ENCODE peak calls at places on chromosomes 1 and 21, in six cellular contexts. F, V, H, A, Z and S are unnamed samples.
A peak's percentile ranks its signal among the peaks of the same experiment; 100 is the strongest.

GRCh38 chr1:20327467-20327866 is 36.8 kb downstream of the VWA5B1 start:
- DNase-seq in F (no peak), V (no peak), H (no peak), A (no peak), Z (no peak), S (no peak)

GRCh38 chr1:168767885-168768584 is 39.0 kb upstream of the DPT start:
- DNase-seq in F (no peak), V (peak; percentile 2), H (peak; percentile 13), A (no peak), Z (no peak), S (no peak)

GRCh38 chr21:44778499-44778911 is 23.1 kb downstream of the UBE2G2 start:
- DNase-seq in F (no peak), V (no peak), H (no peak), A (no peak), Z (no peak), S (peak; percentile 14)

GRCh38 chr21:20004353-20004752 is 993.9 kb upstream of the NCAM2 start:
- DNase-seq in F (no peak), V (no peak), H (peak; percentile 74), A (no peak), Z (no peak), S (peak; percentile 23)

GRCh38 chr1:226653311-226653921 is 85.7 kb downstream of the ITPKB start:
- DNase-seq in F (no peak), V (no peak), H (no peak), A (no peak), Z (no peak), S (no peak)

GRCh38 chr1:184482113-184482512 is 95.3 kb downstream of the C1orf21 start:
- DNase-seq in F (no peak), V (peak; percentile 44), H (peak; percentile 33), A (no peak), Z (no peak), S (no peak)

GRCh38 chr1:92899780-92900179 is 61.5 kb downstream of the DIPK1A start:
- DNase-seq in F (no peak), V (no peak), H (no peak), A (no peak), Z (peak; percentile 80), S (no peak)

GRCh38 chr1:218785928-218786327 is 387.8 kb upstream of the LYPLAL1 start:
- DNase-seq in F (no peak), V (peak; percentile 29), H (no peak), A (no peak), Z (no peak), S (no peak)

GRCh38 chr1:52403566-52404115 is 582 bp downstream of the ORC1 start:
- DNase-seq in F (no peak), V (peak; percentile 84), H (peak; percentile 88), A (peak; percentile 26), Z (peak; percentile 82), S (peak; percentile 87)

GRCh38 chr1:247077234-247077633 is 1.4 kb downstream of the ZNF670 start:
- DNase-seq in F (no peak), V (peak; percentile 22), H (no peak), A (no peak), Z (no peak), S (no peak)

GRCh38 chr1:39346876-39347275 is 142.4 kb downstream of the MACF1 start:
- DNase-seq in F (no peak), V (no peak), H (no peak), A (no peak), Z (no peak), S (no peak)
- H3K4ac ChIP-seq in F (no peak overlapping the region), V (peak overlapping the region; percentile 2), H (no peak overlapping the region), A (no peak overlapping the region), Z (no peak overlapping the region), S (no peak overlapping the region)

GRCh38 chr1:155698382-155699038 is 9.6 kb downstream of the DAP3 start:
- DNase-seq in F (peak; percentile 33), V (peak; percentile 71), H (peak; percentile 56), A (no peak), Z (peak; percentile 85), S (peak; percentile 11)
- H3K4me3 ChIP-seq in F (no peak overlapping the region), V (no peak overlapping the region), H (peak overlapping the region; percentile 20), A (no peak overlapping the region), Z (no peak overlapping the region), S (no peak overlapping the region)

DNA sequence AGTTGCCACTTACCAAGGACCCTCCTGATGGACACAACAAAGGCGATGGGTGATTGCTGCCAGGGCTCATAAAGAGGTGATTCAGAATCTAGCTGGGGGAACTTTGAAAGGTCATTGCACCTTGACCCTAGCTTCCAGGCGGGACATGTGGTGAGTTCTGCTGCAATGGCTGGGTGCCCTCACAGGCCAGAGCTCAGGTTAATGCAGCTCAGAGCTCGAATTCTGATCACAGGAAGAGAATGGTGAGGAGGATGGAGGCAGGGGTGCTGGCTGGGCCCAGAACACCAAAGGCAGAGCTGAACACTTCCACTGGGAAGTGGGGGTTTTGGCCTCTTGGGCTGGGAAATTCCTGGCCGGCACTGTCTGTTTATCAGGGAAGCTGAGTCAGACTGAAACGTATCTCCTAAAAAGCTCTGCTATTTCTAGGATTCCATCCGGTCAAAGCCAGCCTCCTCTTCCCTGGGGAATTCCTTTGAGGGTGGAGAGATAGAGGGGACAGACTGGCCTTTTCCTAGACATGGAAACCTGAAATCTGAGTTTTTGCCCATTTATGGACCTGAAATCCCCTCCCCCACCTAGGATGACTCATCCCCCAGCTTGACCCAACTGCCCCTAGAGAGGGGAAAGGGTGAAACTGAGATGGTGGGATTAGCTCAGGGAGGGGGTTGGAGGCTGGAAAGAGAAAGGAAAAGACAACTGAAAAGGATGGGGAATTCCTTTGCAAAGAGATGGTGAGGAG is 27.2 kb downstream of the NUAK2 start:
- DNase-seq in F (peak; percentile 56), V (peak; percentile 99), H (peak; percentile 99), A (peak; percentile 86), Z (peak; percentile 94), S (peak; percentile 97)
- H3K4ac ChIP-seq in F (peak overlapping the region; percentile 72), V (peak overlapping the region; percentile 99), H (peak overlapping the region; percentile 99), A (peak overlapping the region; percentile 56), Z (peak overlapping the region; percentile 77), S (peak overlapping the region; percentile 95)

GRCh38 chr1:244447552-244447951 is 4.2 kb downstream of the ADSS2 start:
- DNase-seq in F (no peak), V (no peak), H (no peak), A (no peak), Z (no peak), S (no peak)

GRCh38 chr1:244444854-244445253 is 6.9 kb downstream of the ADSS2 start:
- DNase-seq in F (no peak), V (no peak), H (peak; percentile 24), A (no peak), Z (no peak), S (peak; percentile 49)

GRCh38 chr1:244447024-244447423 is 4.7 kb downstream of the ADSS2 start:
- DNase-seq in F (no peak), V (no peak), H (no peak), A (no peak), Z (no peak), S (no peak)

GRCh38 chr1:244442850-244443249 is 8.9 kb downstream of the ADSS2 start:
- DNase-seq in F (no peak), V (no peak), H (no peak), A (no peak), Z (no peak), S (no peak)

DNA sequence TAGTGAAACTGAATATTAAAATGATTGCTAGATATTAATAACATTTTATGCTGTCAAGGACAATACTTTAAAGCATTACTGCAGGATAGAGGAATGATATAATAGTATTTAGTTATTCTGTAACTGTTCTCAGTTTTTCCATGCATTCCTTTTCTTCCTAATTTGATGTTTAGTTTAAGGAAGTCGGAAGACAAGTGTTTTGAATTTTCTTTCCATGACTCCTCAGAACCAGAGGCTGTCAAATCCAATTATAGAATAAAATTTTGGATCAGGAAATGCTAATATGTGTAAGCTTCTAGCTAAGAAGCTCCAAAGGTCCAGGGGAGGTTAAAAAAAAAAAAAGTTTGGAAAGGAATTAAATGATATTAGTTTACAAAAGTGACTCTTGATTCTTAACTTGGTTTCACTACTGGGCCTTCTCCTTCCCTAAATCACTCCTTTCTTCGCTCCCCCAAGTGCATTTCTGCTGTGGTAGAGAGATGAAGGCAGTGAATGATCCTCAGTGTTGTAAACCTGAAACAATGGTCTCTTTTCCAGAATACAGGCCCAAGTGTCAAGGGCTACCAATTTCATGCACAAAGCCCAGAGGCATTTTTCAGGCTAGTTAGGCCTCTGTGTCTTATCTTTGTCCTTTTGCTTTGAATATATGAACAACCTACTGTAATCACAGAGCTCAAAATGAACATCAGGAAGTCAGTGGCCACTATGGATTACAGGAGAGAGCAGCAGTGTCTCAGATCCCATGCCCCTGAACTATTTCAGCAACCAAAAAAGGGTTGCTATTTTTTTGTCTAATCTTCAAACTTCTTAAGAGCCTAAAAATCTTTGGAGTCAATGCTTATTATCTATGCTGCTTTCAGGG is 6.2 kb downstream of the ADSS2 start:
- DNase-seq in F (no peak), V (peak; percentile 17), H (peak; percentile 27), A (no peak), Z (no peak), S (no peak)
- H3K4me3 ChIP-seq in F (no peak overlapping the region), V (no peak overlapping the region), H (peak overlapping the region; percentile 19), A (no peak overlapping the region), Z (no peak overlapping the region), S (no peak overlapping the region)

GRCh38 chr1:27833470-27833869 is 2.9 kb downstream of the PPP1R8 start:
- DNase-seq in F (no peak), V (no peak), H (no peak), A (no peak), Z (no peak), S (no peak)

GRCh38 chr1:27832762-27833161 is 2.2 kb downstream of the PPP1R8 start:
- DNase-seq in F (no peak), V (peak; percentile 62), H (peak; percentile 14), A (no peak), Z (no peak), S (no peak)

GRCh38 chr1:27830621-27831424 is at the start of gene PPP1R8:
- DNase-seq in F (peak; percentile 90), V (peak; percentile 95), H (peak; percentile 96), A (peak; percentile 89), Z (peak; percentile 98), S (peak; percentile 99)

GRCh38 chr1:27831568-27832410 is 1.2 kb downstream of the PPP1R8 start:
- DNase-seq in F (no peak), V (peak; percentile 5), H (peak; percentile 19), A (no peak), Z (no peak), S (no peak)
- H3K4ac ChIP-seq in F (no peak overlapping the region), V (peak overlapping the region; percentile 83), H (no peak overlapping the region), A (no peak overlapping the region), Z (peak overlapping the region; percentile 72), S (no peak overlapping the region)